ENCODE peak calls at places on chromosomes 13 and 19, in ten cellular contexts. One of them, this sample, is unnamed.

GRCh38 chr19:37763488-37763887 is 15.9 kb downstream of the ZNF573 start:
- DNase-seq in foreskin fibroblast: no peak
- DNase-seq in left cardiac atrium: no peak
- DNase-seq in activated gamma-delta T cell treated with Interleukin-2 at 50 U/mL for 16 hours: no peak
- DNase-seq in AG10803: peak
- DNase-seq in ascending aorta: no peak
- DNase-seq in epithelial cell of prostate: peak
- DNase-seq in fibroblast of lung: no peak
- DNase-seq in skeletal muscle cell: no peak
- DNase-seq in C1 segment of cervical spinal cord: no peak
- DNase-seq in this sample: no peak

GRCh38 chr19:3304871-3305423 is 61.4 kb upstream of the NFIC start:
- DNase-seq in fibroblast of lung: peak
- DNase-seq in ascending aorta: no peak
- DNase-seq in activated gamma-delta T cell treated with Interleukin-2 at 50 U/mL for 16 hours: peak
- DNase-seq in skeletal muscle cell: no peak
- DNase-seq in AG10803: peak
- DNase-seq in epithelial cell of prostate: no peak
- DNase-seq in C1 segment of cervical spinal cord: no peak
- DNase-seq in left cardiac atrium: peak
- DNase-seq in foreskin fibroblast: peak
- DNase-seq in this sample: no peak

GRCh38 chr19:18397242-18398202 is at the start of gene LRRC25:
- DNase-seq in epithelial cell of prostate: no peak
- DNase-seq in fibroblast of lung: no peak
- DNase-seq in ascending aorta: no peak
- DNase-seq in C1 segment of cervical spinal cord: peak
- DNase-seq in skeletal muscle cell: no peak
- DNase-seq in activated gamma-delta T cell treated with Interleukin-2 at 50 U/mL for 16 hours: no peak
- DNase-seq in AG10803: no peak
- DNase-seq in foreskin fibroblast: no peak
- DNase-seq in left cardiac atrium: peak
- DNase-seq in this sample: no peak

GRCh38 chr13:96898855-96899254 is 95.4 kb downstream of the OXGR1 start:
- DNase-seq in ascending aorta: no peak
- DNase-seq in left cardiac atrium: no peak
- DNase-seq in foreskin fibroblast: no peak
- DNase-seq in fibroblast of lung: no peak
- DNase-seq in skeletal muscle cell: no peak
- DNase-seq in epithelial cell of prostate: no peak
- DNase-seq in activated gamma-delta T cell treated with Interleukin-2 at 50 U/mL for 16 hours: no peak
- DNase-seq in AG10803: peak
- DNase-seq in C1 segment of cervical spinal cord: peak
- DNase-seq in this sample: no peak

GRCh38 chr19:38673030-38673429 is 25.6 kb downstream of the ACTN4 start:
- DNase-seq in skeletal muscle cell: no peak
- DNase-seq in C1 segment of cervical spinal cord: no peak
- DNase-seq in epithelial cell of prostate: no peak
- DNase-seq in ascending aorta: no peak
- DNase-seq in activated gamma-delta T cell treated with Interleukin-2 at 50 U/mL for 16 hours: no peak
- DNase-seq in fibroblast of lung: no peak
- DNase-seq in foreskin fibroblast: no peak
- DNase-seq in left cardiac atrium: no peak
- DNase-seq in AG10803: no peak
- DNase-seq in this sample: no peak

GRCh38 chr13:42272115-42272756 is at the start of gene AKAP11:
- DNase-seq in ascending aorta: peak
- DNase-seq in epithelial cell of prostate: no peak
- DNase-seq in AG10803: peak
- DNase-seq in fibroblast of lung: peak
- DNase-seq in skeletal muscle cell: peak
- DNase-seq in activated gamma-delta T cell treated with Interleukin-2 at 50 U/mL for 16 hours: peak
- DNase-seq in C1 segment of cervical spinal cord: no peak
- DNase-seq in foreskin fibroblast: peak
- DNase-seq in left cardiac atrium: no peak
- DNase-seq in this sample: no peak

GRCh38 chr19:47657719-47658118 is 48.8 kb downstream of the BICRA start:
- DNase-seq in fibroblast of lung: no peak
- DNase-seq in C1 segment of cervical spinal cord: no peak
- DNase-seq in AG10803: no peak
- DNase-seq in skeletal muscle cell: no peak
- DNase-seq in foreskin fibroblast: no peak
- DNase-seq in activated gamma-delta T cell treated with Interleukin-2 at 50 U/mL for 16 hours: no peak
- DNase-seq in epithelial cell of prostate: no peak
- DNase-seq in ascending aorta: no peak
- DNase-seq in left cardiac atrium: no peak
- DNase-seq in this sample: no peak

GRCh38 chr13:40611635-40612422 is 54.6 kb downstream of the FOXO1 start:
- DNase-seq in activated gamma-delta T cell treated with Interleukin-2 at 50 U/mL for 16 hours: no peak
- DNase-seq in ascending aorta: no peak
- DNase-seq in foreskin fibroblast: no peak
- DNase-seq in skeletal muscle cell: no peak
- DNase-seq in left cardiac atrium: no peak
- DNase-seq in fibroblast of lung: no peak
- DNase-seq in C1 segment of cervical spinal cord: no peak
- DNase-seq in epithelial cell of prostate: no peak
- DNase-seq in AG10803: no peak
- DNase-seq in this sample: no peak

GRCh38 chr13:25890671-25891212 is 161.1 kb downstream of the SHISA2 start:
- DNase-seq in skeletal muscle cell: no peak
- DNase-seq in ascending aorta: no peak
- DNase-seq in epithelial cell of prostate: no peak
- DNase-seq in foreskin fibroblast: no peak
- DNase-seq in fibroblast of lung: no peak
- DNase-seq in activated gamma-delta T cell treated with Interleukin-2 at 50 U/mL for 16 hours: no peak
- DNase-seq in AG10803: no peak
- DNase-seq in left cardiac atrium: no peak
- DNase-seq in C1 segment of cervical spinal cord: no peak
- DNase-seq in this sample: no peak

GRCh38 chr19:51702754-51703654 is 9.9 kb downstream of the SPACA6 start:
- DNase-seq in left cardiac atrium: no peak
- DNase-seq in C1 segment of cervical spinal cord: peak
- DNase-seq in skeletal muscle cell: no peak
- DNase-seq in foreskin fibroblast: no peak
- DNase-seq in ascending aorta: no peak
- DNase-seq in activated gamma-delta T cell treated with Interleukin-2 at 50 U/mL for 16 hours: no peak
- DNase-seq in fibroblast of lung: no peak
- DNase-seq in AG10803: no peak
- DNase-seq in epithelial cell of prostate: no peak
- DNase-seq in this sample: no peak

GRCh38 chr13:64709079-64709478 is 2521.1 kb downstream of the PCDH9 start:
- DNase-seq in skeletal muscle cell: no peak
- DNase-seq in foreskin fibroblast: peak
- DNase-seq in activated gamma-delta T cell treated with Interleukin-2 at 50 U/mL for 16 hours: no peak
- DNase-seq in fibroblast of lung: no peak
- DNase-seq in left cardiac atrium: no peak
- DNase-seq in epithelial cell of prostate: no peak
- DNase-seq in ascending aorta: no peak
- DNase-seq in AG10803: peak
- DNase-seq in C1 segment of cervical spinal cord: no peak
- DNase-seq in this sample: no peak

This sample was measured in AG09319.